ENCODE peak calls at places on chromosomes 2 and 18, in four cellular contexts. O is HTR-8/SVneo, P is H9, J is AML-193. W is an unnamed sample.

GRCh38 chr2:48849770-48850169 is 94.2 kb upstream of the LHCGR start:
- DNase-seq in P (no peak), J (no peak), O (no peak), W (no peak)

GRCh38 chr2:175853110-175853509 is 149.0 kb downstream of the LNPK start:
- DNase-seq in O (no peak), P (no peak), J (no peak), W (no peak)

GRCh38 chr2:120231974-120232635 is 8.9 kb upstream of the TMEM185B start:
- DNase-seq in O (no peak), P (peak), J (peak), W (no peak)

GRCh38 chr2:46945671-46946070 is 30.1 kb upstream of the MCFD2 start:
- DNase-seq in P (no peak), O (no peak), J (no peak), W (no peak)

GRCh38 chr2:117936871-117937428 is 76.9 kb downstream of the CCDC93 start:
- DNase-seq in J (no peak), O (no peak), P (no peak), W (no peak)

GRCh38 chr2:31384771-31385276 is 29.7 kb downstream of the XDH start:
- DNase-seq in J (no peak), O (peak), P (no peak), W (no peak)

GRCh38 chr2:150520887-150521664 is 33.6 kb upstream of the RND3 start:
- DNase-seq in J (no peak), O (no peak), P (no peak), W (no peak)

GRCh38 chr18:70398076-70398475 is 109.2 kb downstream of the SOCS6 start:
- DNase-seq in O (no peak), J (no peak), P (no peak), W (no peak)

GRCh38 chr2:175003875-175004729 is 1.1 kb downstream of the CHN1 start:
- DNase-seq in P (peak), O (peak), J (no peak), W (no peak)

GRCh38 chr2:173410579-173410978 is 55.9 kb downstream of the CDCA7 start:
- DNase-seq in P (no peak), J (no peak), O (no peak), W (no peak)

GRCh38 chr2:241950878-241951331 is 81.4 kb downstream of the RTP5 start:
- DNase-seq in O (peak), P (peak), J (peak), W (peak)

GRCh38 chr2:42031783-42032620 is 15.8 kb upstream of the PKDCC start:
- DNase-seq in O (no peak), J (no peak), P (no peak), W (no peak)